ENCODE peak calls at places on chromosomes 6 and 20, in seven cellular contexts. K, Y, U, S, G, V and Z are unnamed samples.
A peak's percentile ranks its signal among the peaks of the same experiment; 100 is the strongest.

GRCh38 chr20:8094845-8095244 is 37.2 kb upstream of the PLCB1 start:
- DNase-seq in K (no peak), Y (no peak), U (peak; percentile 97), S (no peak), G (no peak), V (peak; percentile 76), Z (no peak)

GRCh38 chr20:63116412-63117106 is 99.4 kb downstream of the YTHDF1 start:
- DNase-seq in K (no peak), Y (peak; percentile 54), U (peak; percentile 10), S (peak; percentile 85), G (peak; percentile 56), V (peak; percentile 4), Z (peak; percentile 37)

GRCh38 chr6:32668226-32668747 is 1.8 kb upstream of the HLA-DQB1 start:
- DNase-seq in K (peak; percentile 45), Y (peak; percentile 41), U (no peak), S (peak; percentile 46), G (no peak), V (no peak), Z (peak; percentile 75)

GRCh38 chr6:112951829-112952228 is 604.7 kb downstream of the RFPL4B start:
- DNase-seq in K (no peak), Y (no peak), U (peak; percentile 59), S (no peak), G (no peak), V (peak; percentile 21), Z (no peak)

GRCh38 chr6:11410539-11411307 is 126.8 kb upstream of the TMEM170B start:
- DNase-seq in K (no peak), Y (no peak), U (peak; percentile 77), S (no peak), G (no peak), V (no peak), Z (no peak)

GRCh38 chr6:158907931-158908330 is 88.8 kb upstream of the EZR start:
- DNase-seq in K (peak; percentile 37), Y (no peak), U (no peak), S (no peak), G (no peak), V (no peak), Z (no peak)

GRCh38 chr20:38935285-38935684 is 9.1 kb downstream of the FAM83D start:
- DNase-seq in K (no peak), Y (no peak), U (peak; percentile 63), S (no peak), G (peak; percentile 51), V (peak; percentile 14), Z (no peak)

GRCh38 chr20:38173237-38174156 is 8.4 kb upstream of the TGM2 start:
- DNase-seq in K (no peak), Y (peak; percentile 86), U (peak; percentile 71), S (peak; percentile 55), G (peak; percentile 95), V (peak; percentile 87), Z (no peak)

GRCh38 chr6:26175428-26176181 is 88.4 kb downstream of the HFE start:
- DNase-seq in K (peak; percentile 79), Y (no peak), U (peak; percentile 85), S (peak; percentile 67), G (no peak), V (peak; percentile 83), Z (no peak)

GRCh38 chr6:107576852-107577251 is 86.9 kb downstream of the SOBP start:
- DNase-seq in K (no peak), Y (no peak), U (peak; percentile 50), S (no peak), G (no peak), V (peak; percentile 11), Z (no peak)

GRCh38 chr6:88629838-88630462 is 333.5 kb downstream of the RNGTT start:
- DNase-seq in K (no peak), Y (no peak), U (no peak), S (peak; percentile 79), G (no peak), V (no peak), Z (no peak)

GRCh38 chr6:133254552-133255228 is 13.5 kb downstream of the EYA4 start:
- DNase-seq in K (no peak), Y (no peak), U (no peak), S (no peak), G (peak; percentile 28), V (peak; percentile 86), Z (no peak)

GRCh38 chr6:169048806-169049205 is 204.8 kb downstream of the THBS2 start:
- DNase-seq in K (no peak), Y (no peak), U (no peak), S (no peak), G (no peak), V (no peak), Z (peak; percentile 28)

GRCh38 chr6:20706293-20707165 is 172.3 kb downstream of the CDKAL1 start:
- DNase-seq in K (no peak), Y (no peak), U (no peak), S (no peak), G (no peak), V (peak; percentile 43), Z (no peak)

GRCh38 chr6:41571066-41571780 is 25.0 kb downstream of the FOXP4 start:
- DNase-seq in K (no peak), Y (no peak), U (no peak), S (no peak), G (no peak), V (no peak), Z (no peak)

GRCh38 chr20:25012616-25013189 is 20.2 kb upstream of the APMAP start:
- DNase-seq in K (no peak), Y (no peak), U (no peak), S (no peak), G (no peak), V (no peak), Z (no peak)

DNA sequence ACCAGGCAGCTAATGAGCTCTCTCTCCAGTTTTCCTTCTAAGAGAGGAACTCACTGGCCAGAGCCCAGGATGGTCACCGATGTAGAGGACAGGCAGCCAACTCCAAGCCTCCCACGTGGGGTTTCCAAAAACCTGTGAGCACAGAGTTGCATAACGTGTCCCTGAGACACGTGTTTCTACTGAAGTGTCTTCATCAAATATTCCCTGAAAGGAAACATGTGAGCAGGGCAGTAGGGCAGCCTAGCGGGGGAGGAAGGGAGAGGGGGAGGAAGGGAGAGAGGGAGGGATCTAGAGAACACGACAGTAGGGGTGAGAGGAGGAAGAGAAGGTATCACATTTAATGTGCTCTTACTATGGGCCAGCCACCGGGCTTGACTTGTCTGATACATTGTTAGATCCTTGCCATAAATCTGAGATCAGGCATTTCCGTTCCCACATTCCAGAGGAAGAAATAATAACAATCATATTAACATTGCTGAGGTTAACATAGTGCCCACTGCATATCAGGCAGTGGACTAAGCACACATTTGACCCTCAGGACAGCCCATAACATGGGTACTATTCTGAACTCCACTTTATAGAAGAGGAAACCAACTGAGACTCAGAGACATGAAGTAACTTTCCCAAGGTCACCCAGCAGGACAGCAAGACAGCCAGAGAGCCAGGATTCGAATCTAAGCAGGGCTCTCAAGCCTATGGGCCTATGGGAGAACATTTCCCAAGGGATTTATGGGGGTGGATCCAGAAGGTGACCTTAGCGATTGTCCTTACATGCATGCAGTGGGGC is 4.5 kb upstream of the SYS1 start:
- DNase-seq in K (no peak), Y (peak; percentile 81), U (peak; percentile 89), S (no peak), G (no peak), V (peak; percentile 74), Z (peak; percentile 89)
- H3K4me1 ChIP-seq in K (peaks cover 11% of the 10 kb centered on the region), Y (peaks cover 13% of the 10 kb centered on the region), U (peaks cover 37% of the 10 kb centered on the region), S (peaks cover 9% of the 10 kb centered on the region), G (peaks cover 49% of the 10 kb centered on the region), V (peaks cover 34% of the 10 kb centered on the region), Z (peaks cover 32% of the 10 kb centered on the region)

GRCh38 chr20:31823360-31824124 is 4.4 kb downstream of the MYLK2 start:
- DNase-seq in K (no peak), Y (peak; percentile 51), U (peak; percentile 41), S (no peak), G (no peak), V (no peak), Z (no peak)

GRCh38 chr20:31821427-31821826 is 2.3 kb downstream of the MYLK2 start:
- DNase-seq in K (no peak), Y (peak; percentile 20), U (no peak), S (no peak), G (no peak), V (no peak), Z (no peak)

GRCh38 chr20:31824125-31824485 is 4.9 kb downstream of the MYLK2 start:
- DNase-seq in K (no peak), Y (no peak), U (no peak), S (no peak), G (no peak), V (no peak), Z (no peak)

GRCh38 chr20:31824554-31825313 is 5.6 kb downstream of the MYLK2 start:
- DNase-seq in K (no peak), Y (peak; percentile 42), U (no peak), S (no peak), G (no peak), V (no peak), Z (peak; percentile 41)

GRCh38 chr20:31822421-31823330 is 3.5 kb downstream of the MYLK2 start:
- DNase-seq in K (peak; percentile 66), Y (peak; percentile 89), U (peak; percentile 62), S (peak; percentile 89), G (peak; percentile 79), V (peak; percentile 62), Z (peak; percentile 88)
- H3K4me3 ChIP-seq in K (no peak overlapping the region), Y (no peak overlapping the region), U (no peak overlapping the region), S (no peak overlapping the region), G (peak overlapping the region; percentile 18), V (no peak overlapping the region), Z (peak overlapping the region; percentile 17)

DNA sequence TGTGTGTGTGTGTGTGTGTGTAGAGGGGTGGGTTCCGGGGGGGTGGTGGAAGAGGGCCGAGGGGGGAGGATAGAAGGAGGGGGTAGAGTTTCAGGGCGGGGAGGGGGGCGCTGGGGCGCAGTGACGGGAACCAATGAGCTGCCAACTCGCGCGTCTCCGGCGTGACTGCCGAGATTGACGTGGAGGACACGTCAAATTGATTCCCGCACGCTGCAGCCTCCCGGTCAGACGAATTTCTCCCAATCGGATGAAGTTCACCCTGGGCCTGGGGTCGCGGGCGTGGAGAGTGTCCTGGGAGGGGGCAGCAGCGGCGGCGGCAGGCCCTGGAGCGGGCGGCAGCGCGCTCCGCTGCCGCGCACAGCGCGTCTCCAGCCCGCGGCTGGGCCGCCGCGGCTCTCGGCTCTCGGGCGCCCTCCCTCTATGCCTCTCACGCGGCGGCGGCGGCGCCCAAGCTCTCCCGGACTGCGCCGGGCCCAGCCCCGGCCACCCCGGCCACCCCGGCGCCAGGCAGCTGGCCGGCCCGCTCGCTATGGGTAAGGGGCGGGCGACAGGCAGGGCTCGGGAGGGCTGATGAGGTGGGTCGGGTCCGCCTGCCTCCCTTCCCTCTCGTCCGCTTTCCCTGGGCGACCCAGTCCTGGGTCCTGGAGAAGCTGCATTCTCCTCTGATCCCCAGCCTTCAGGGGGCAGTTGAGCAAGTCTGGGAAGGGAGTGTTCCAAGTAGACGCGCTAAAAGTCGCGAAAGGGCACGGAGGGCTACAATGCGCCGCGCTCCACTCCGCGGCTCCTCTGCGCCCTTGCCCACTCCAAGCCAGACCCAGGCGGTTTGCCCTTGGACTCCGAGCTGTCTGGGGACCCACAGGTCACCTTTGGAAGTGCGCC is at the start of gene PAX1:
- DNase-seq in K (no peak), Y (no peak), U (no peak), S (peak; percentile 83), G (no peak), V (no peak), Z (no peak)
- H3K9me3 ChIP-seq in K (no peaks in the 10 kb centered on the region), Y (no peaks in the 10 kb centered on the region), U (no peaks in the 10 kb centered on the region), S (no peaks in the 10 kb centered on the region), G (no peaks in the 10 kb centered on the region), V (no peaks in the 10 kb centered on the region), Z (no peaks in the 10 kb centered on the region)

GRCh38 chr6:9517806-9518205 is 897.1 kb downstream of the TFAP2A start:
- DNase-seq in K (no peak), Y (no peak), U (no peak), S (no peak), G (no peak), V (no peak), Z (no peak)
- H3K4me1 ChIP-seq in K (no peaks in the 10 kb centered on the region), Y (no peaks in the 10 kb centered on the region), U (peaks cover 33% of the 10 kb centered on the region), S (peaks cover 10% of the 10 kb centered on the region), G (peaks cover 31% of the 10 kb centered on the region), V (peaks cover 10% of the 10 kb centered on the region), Z (no peaks in the 10 kb centered on the region)